ENCODE peak calls at places on chromosomes 7 and 10, in six cellular contexts. One of them, this sample, is unnamed.

GRCh38 chr7:103660455-103661371 is 214.7 kb upstream of the SLC26A5 start:
- DNase-seq in prostate gland: no peak
- DNase-seq in ovary: no peak
- DNase-seq in IMR-90: peak; percentile 75
- DNase-seq in H54: no peak
- DNase-seq in adrenal gland: no peak
- DNase-seq in this sample: no peak

GRCh38 chr7:39948375-39948774 is 1.7 kb upstream of the CDK13 start:
- DNase-seq in prostate gland: no peak
- DNase-seq in ovary: peak; percentile 45
- DNase-seq in IMR-90: no peak
- DNase-seq in H54: no peak
- DNase-seq in adrenal gland: no peak
- DNase-seq in this sample: peak; percentile 47

GRCh38 chr7:158856883-158857668 is 718 bp downstream of the DYNC2I1 start:
- DNase-seq in prostate gland: no peak
- DNase-seq in ovary: no peak
- DNase-seq in IMR-90: no peak
- DNase-seq in H54: peak; percentile 16
- DNase-seq in adrenal gland: no peak
- DNase-seq in this sample: no peak

GRCh38 chr7:50431316-50431715 is 18.8 kb downstream of the FIGNL1 start:
- DNase-seq in prostate gland: no peak
- DNase-seq in ovary: no peak
- DNase-seq in IMR-90: no peak
- DNase-seq in H54: no peak
- DNase-seq in adrenal gland: no peak
- DNase-seq in this sample: no peak

GRCh38 chr7:99996755-99997544 is 18.4 kb upstream of the ZKSCAN1 start:
- DNase-seq in prostate gland: no peak
- DNase-seq in ovary: no peak
- DNase-seq in IMR-90: no peak
- DNase-seq in H54: no peak
- DNase-seq in adrenal gland: no peak
- DNase-seq in this sample: no peak

GRCh38 chr7:88735920-88736319 is 23.6 kb upstream of the ZNF804B start:
- DNase-seq in prostate gland: no peak
- DNase-seq in ovary: no peak
- DNase-seq in IMR-90: no peak
- DNase-seq in H54: no peak
- DNase-seq in adrenal gland: no peak
- DNase-seq in this sample: no peak

GRCh38 chr7:86209036-86209435 is 434.7 kb upstream of the GRM3 start:
- DNase-seq in prostate gland: no peak
- DNase-seq in ovary: no peak
- DNase-seq in IMR-90: no peak
- DNase-seq in H54: no peak
- DNase-seq in adrenal gland: no peak
- DNase-seq in this sample: no peak

GRCh38 chr7:45342236-45342635 is 184.6 kb downstream of the RAMP3 start:
- DNase-seq in prostate gland: no peak
- DNase-seq in ovary: no peak
- DNase-seq in IMR-90: no peak
- DNase-seq in H54: no peak
- DNase-seq in adrenal gland: no peak
- DNase-seq in this sample: no peak

GRCh38 chr7:54831644-54832095 is 72.7 kb upstream of the SEC61G start:
- DNase-seq in prostate gland: no peak
- DNase-seq in ovary: no peak
- DNase-seq in IMR-90: no peak
- DNase-seq in H54: no peak
- DNase-seq in adrenal gland: no peak
- DNase-seq in this sample: no peak

GRCh38 chr7:44286618-44287487 is 38.5 kb downstream of the CAMK2B start:
- DNase-seq in prostate gland: no peak
- DNase-seq in ovary: peak; percentile 34
- DNase-seq in IMR-90: no peak
- DNase-seq in H54: no peak
- DNase-seq in adrenal gland: peak; percentile 8
- DNase-seq in this sample: no peak

GRCh38 chr10:21675157-21675796 is 141.2 kb downstream of the MLLT10 start:
- DNase-seq in prostate gland: no peak
- DNase-seq in ovary: no peak
- DNase-seq in IMR-90: peak; percentile 29
- DNase-seq in H54: no peak
- DNase-seq in adrenal gland: no peak
- DNase-seq in this sample: peak; percentile 78

GRCh38 chr7:101953248-101953819 is 135.9 kb downstream of the CUX1 start:
- DNase-seq in prostate gland: no peak
- DNase-seq in ovary: peak; percentile 87
- DNase-seq in IMR-90: peak; percentile 92
- DNase-seq in H54: no peak
- DNase-seq in adrenal gland: peak; percentile 54
- DNase-seq in this sample: no peak

GRCh38 chr7:80589561-80590083 is 48.8 kb upstream of the CD36 start:
- DNase-seq in prostate gland: no peak
- DNase-seq in ovary: no peak
- DNase-seq in IMR-90: no peak
- DNase-seq in H54: no peak
- DNase-seq in adrenal gland: no peak
- DNase-seq in this sample: no peak

GRCh38 chr10:103547391-103547946 is 54.0 kb downstream of the NEURL1 start:
- DNase-seq in prostate gland: no peak
- DNase-seq in ovary: peak; percentile 33
- DNase-seq in IMR-90: no peak
- DNase-seq in H54: no peak
- DNase-seq in adrenal gland: no peak
- DNase-seq in this sample: no peak

GRCh38 chr10:20274580-20274979 is 458.3 kb downstream of the PLXDC2 start:
- DNase-seq in prostate gland: no peak
- DNase-seq in ovary: no peak
- DNase-seq in IMR-90: no peak
- DNase-seq in H54: no peak
- DNase-seq in adrenal gland: no peak
- DNase-seq in this sample: no peak

GRCh38 chr7:46003896-46004875 is 83.1 kb upstream of the IGFBP3 start:
- DNase-seq in prostate gland: no peak
- DNase-seq in ovary: no peak
- DNase-seq in IMR-90: peak; percentile 97
- DNase-seq in H54: peak; percentile 92
- DNase-seq in adrenal gland: no peak
- DNase-seq in this sample: no peak

GRCh38 chr7:95794917-95795515 is 22.7 kb downstream of the DYNC1I1 start:
- DNase-seq in prostate gland: no peak
- DNase-seq in ovary: no peak
- DNase-seq in IMR-90: peak; percentile 30
- DNase-seq in H54: no peak
- DNase-seq in adrenal gland: no peak
- DNase-seq in this sample: peak; percentile 13

GRCh38 chr7:81415181-81415580 is 354.7 kb downstream of the HGF start:
- DNase-seq in prostate gland: no peak
- DNase-seq in ovary: no peak
- DNase-seq in IMR-90: peak; percentile 58
- DNase-seq in H54: no peak
- DNase-seq in adrenal gland: no peak
- DNase-seq in this sample: no peak

GRCh38 chr10:59227136-59227673 is 50.8 kb downstream of the PHYHIPL start:
- DNase-seq in prostate gland: no peak
- DNase-seq in ovary: no peak
- DNase-seq in IMR-90: no peak
- DNase-seq in H54: no peak
- DNase-seq in adrenal gland: no peak
- DNase-seq in this sample: no peak

GRCh38 chr7:97022451-97023306 is 2.0 kb downstream of the DLX5 start:
- DNase-seq in prostate gland: no peak
- DNase-seq in ovary: no peak
- DNase-seq in IMR-90: no peak
- DNase-seq in H54: no peak
- DNase-seq in adrenal gland: no peak
- DNase-seq in this sample: no peak

GRCh38 chr10:50375051-50375452 is 123.7 kb upstream of the ASAH2 start:
- DNase-seq in prostate gland: no peak
- DNase-seq in ovary: no peak
- DNase-seq in IMR-90: no peak
- DNase-seq in H54: no peak
- DNase-seq in adrenal gland: no peak
- DNase-seq in this sample: no peak

GRCh38 chr10:44651834-44652233 is 259.3 kb upstream of the TMEM72 start:
- DNase-seq in prostate gland: no peak
- DNase-seq in ovary: no peak
- DNase-seq in IMR-90: peak; percentile 51
- DNase-seq in H54: no peak
- DNase-seq in adrenal gland: no peak
- DNase-seq in this sample: no peak

GRCh38 chr7:29765392-29765979 is 40.8 kb upstream of the WIPF3 start:
- DNase-seq in prostate gland: no peak
- DNase-seq in ovary: no peak
- DNase-seq in IMR-90: no peak
- DNase-seq in H54: no peak
- DNase-seq in adrenal gland: no peak
- DNase-seq in this sample: no peak

GRCh38 chr7:152761116-152761748 is 1.7 kb downstream of the ACTR3B start:
- DNase-seq in prostate gland: no peak
- DNase-seq in ovary: no peak
- DNase-seq in IMR-90: peak; percentile 73
- DNase-seq in H54: no peak
- DNase-seq in adrenal gland: no peak
- DNase-seq in this sample: no peak
- TF ChIP-seq POLR2A in prostate gland: no peak
- TF ChIP-seq POLR2A in ovary: no peak
- TF ChIP-seq POLR2A in IMR-90: no peak
- TF ChIP-seq POLR2A in H54: no peak
- TF ChIP-seq POLR2A in adrenal gland: no peak
- TF ChIP-seq POLR2A in this sample: no peak

GRCh38 chr7:28754027-28754426 is 204.1 kb downstream of the TRIL start:
- DNase-seq in prostate gland: no peak
- DNase-seq in ovary: no peak
- DNase-seq in IMR-90: peak; percentile 85
- DNase-seq in H54: peak; percentile 68
- DNase-seq in adrenal gland: no peak
- DNase-seq in this sample: no peak

GRCh38 chr7:28750981-28751380 is 207.1 kb downstream of the TRIL start:
- DNase-seq in prostate gland: no peak
- DNase-seq in ovary: no peak
- DNase-seq in IMR-90: no peak
- DNase-seq in H54: no peak
- DNase-seq in adrenal gland: no peak
- DNase-seq in this sample: no peak

GRCh38 chr7:28759373-28760013 is 198.6 kb downstream of the TRIL start:
- DNase-seq in prostate gland: no peak
- DNase-seq in ovary: no peak
- DNase-seq in IMR-90: peak; percentile 80
- DNase-seq in H54: no peak
- DNase-seq in adrenal gland: no peak
- DNase-seq in this sample: no peak

GRCh38 chr7:28758186-28758585 is 199.9 kb downstream of the TRIL start:
- DNase-seq in prostate gland: no peak
- DNase-seq in ovary: no peak
- DNase-seq in IMR-90: no peak
- DNase-seq in H54: no peak
- DNase-seq in adrenal gland: no peak
- DNase-seq in this sample: no peak

DNA sequence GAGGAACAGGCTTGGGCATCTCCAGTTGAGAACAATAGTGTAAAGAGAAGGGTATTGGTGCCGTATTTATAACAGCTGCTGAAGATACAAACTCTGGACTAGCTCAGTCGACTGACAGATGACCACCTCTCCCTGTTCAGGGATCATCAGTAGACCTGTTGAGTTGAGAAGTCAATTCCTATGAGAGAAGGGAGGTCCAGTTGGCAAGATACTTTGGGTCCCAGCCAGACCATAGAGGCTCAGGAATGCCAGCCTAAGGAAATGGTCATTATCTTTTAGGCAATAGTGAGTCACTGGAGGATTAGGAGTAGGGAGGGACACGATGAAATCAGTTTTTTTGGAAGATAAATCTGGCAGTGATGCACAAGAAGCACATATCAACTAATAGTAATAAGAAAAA is 202.9 kb downstream of the TRIL start:
- DNase-seq in prostate gland: no peak
- DNase-seq in ovary: no peak
- DNase-seq in IMR-90: peak; percentile 63
- DNase-seq in H54: peak; percentile 59
- DNase-seq in adrenal gland: no peak
- DNase-seq in this sample: no peak
- TF ChIP-seq POLR2A in prostate gland: no peak
- TF ChIP-seq POLR2A in ovary: no peak
- TF ChIP-seq POLR2A in IMR-90: no peak
- TF ChIP-seq POLR2A in H54: no peak
- TF ChIP-seq POLR2A in adrenal gland: no peak
- TF ChIP-seq POLR2A in this sample: no peak

DNA sequence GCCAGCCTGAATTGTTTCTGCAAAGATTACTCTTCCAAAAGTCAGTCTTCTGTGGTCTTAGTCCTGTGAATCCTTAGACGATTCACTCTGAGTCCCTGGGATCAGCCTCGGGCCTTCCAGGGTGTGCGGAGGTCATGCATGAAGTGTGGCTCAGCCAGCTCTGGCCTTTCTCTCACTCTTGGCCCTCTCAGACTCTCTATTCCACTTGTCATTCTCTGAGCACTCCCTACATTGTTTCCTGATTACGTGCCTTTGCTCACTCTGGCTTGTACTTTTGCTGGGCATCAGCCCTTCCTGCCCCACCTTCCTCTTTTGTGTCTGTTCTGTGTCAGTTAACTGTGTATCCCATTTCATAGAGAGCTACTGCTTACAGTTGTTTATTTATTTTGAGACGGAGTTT is 36.0 kb downstream of the CCNY start:
- DNase-seq in prostate gland: no peak
- DNase-seq in ovary: no peak
- DNase-seq in IMR-90: no peak
- DNase-seq in H54: peak; percentile 16
- DNase-seq in adrenal gland: no peak
- DNase-seq in this sample: no peak
- TF ChIP-seq POLR2A in prostate gland: no peak
- TF ChIP-seq POLR2A in ovary: no peak
- TF ChIP-seq POLR2A in IMR-90: no peak
- TF ChIP-seq POLR2A in H54: no peak
- TF ChIP-seq POLR2A in adrenal gland: no peak
- TF ChIP-seq POLR2A in this sample: no peak

DNA sequence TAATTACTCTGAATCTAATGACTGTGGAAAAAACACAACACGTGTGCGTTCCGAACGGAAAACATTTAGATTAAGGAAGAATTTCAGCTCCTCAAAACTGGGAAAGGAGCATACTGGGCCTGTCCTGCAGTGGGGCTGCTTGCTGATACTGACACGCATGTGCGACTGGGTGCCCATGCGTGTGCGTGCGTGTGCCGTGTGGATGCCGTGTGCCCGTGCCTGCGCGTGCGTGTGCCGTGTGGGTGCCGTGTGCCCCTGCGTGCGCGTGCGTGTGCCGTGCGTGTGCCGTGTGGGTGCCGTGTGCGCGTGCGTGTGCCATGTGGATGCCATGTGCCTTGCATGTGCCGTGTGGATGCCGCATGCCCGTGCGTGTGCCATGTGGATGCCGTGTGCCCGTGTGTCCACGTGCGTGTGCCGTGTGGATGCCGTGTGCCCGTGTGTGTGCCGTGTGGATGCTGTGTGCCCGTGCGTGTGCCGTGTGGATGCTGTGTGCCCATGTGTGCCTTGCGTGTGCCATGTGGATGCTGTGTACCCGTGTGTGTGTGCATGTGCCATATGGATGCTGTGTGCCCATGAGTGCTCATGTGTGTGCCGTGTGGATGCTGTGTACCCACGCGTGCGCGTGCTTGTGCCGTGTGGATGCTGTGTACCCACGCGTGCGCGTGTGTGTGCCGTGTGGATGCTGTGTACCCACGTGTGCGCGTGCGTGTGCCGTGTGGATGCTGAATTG is 28.2 kb downstream of the PWWP2B start:
- DNase-seq in prostate gland: no peak
- DNase-seq in ovary: no peak
- DNase-seq in IMR-90: no peak
- DNase-seq in H54: no peak
- DNase-seq in adrenal gland: no peak
- DNase-seq in this sample: no peak
- TF ChIP-seq POLR2A in prostate gland: no peak
- TF ChIP-seq POLR2A in ovary: no peak
- TF ChIP-seq POLR2A in IMR-90: no peak
- TF ChIP-seq POLR2A in H54: no peak
- TF ChIP-seq POLR2A in adrenal gland: no peak
- TF ChIP-seq POLR2A in this sample: no peak